ENCODE peak calls at places on chromosomes 4 and X, in nine cellular contexts. One of them, this sample, is unnamed.

GRCh38 chrX:20372533-20372932 is 105.8 kb upstream of the RPS6KA3 start:
- DNase-seq in lower leg skin: no peak
- DNase-seq in heart left ventricle: no peak
- DNase-seq in uterus: no peak
- DNase-seq in ovary: no peak
- DNase-seq in HCT116: no peak
- DNase-seq in A549: no peak
- DNase-seq in right lobe of liver: no peak
- DNase-seq in H1: no peak
- DNase-seq in this sample: no peak

GRCh38 chr4:162131256-162131655 is 32.5 kb downstream of the FSTL5 start:
- DNase-seq in lower leg skin: no peak
- DNase-seq in heart left ventricle: no peak
- DNase-seq in uterus: no peak
- DNase-seq in ovary: no peak
- DNase-seq in HCT116: no peak
- DNase-seq in A549: no peak
- DNase-seq in right lobe of liver: no peak
- DNase-seq in H1: no peak
- DNase-seq in this sample: no peak

GRCh38 chr4:25970241-25970675 is 56.2 kb downstream of the SMIM20 start:
- DNase-seq in lower leg skin: no peak
- DNase-seq in heart left ventricle: peak; percentile 36
- DNase-seq in uterus: no peak
- DNase-seq in ovary: no peak
- DNase-seq in HCT116: no peak
- DNase-seq in A549: no peak
- DNase-seq in right lobe of liver: no peak
- DNase-seq in H1: no peak
- DNase-seq in this sample: no peak

GRCh38 chr4:6331018-6331417 is 61.4 kb downstream of the WFS1 start:
- DNase-seq in lower leg skin: no peak
- DNase-seq in heart left ventricle: no peak
- DNase-seq in uterus: no peak
- DNase-seq in ovary: no peak
- DNase-seq in HCT116: no peak
- DNase-seq in A549: peak; percentile 31
- DNase-seq in right lobe of liver: no peak
- DNase-seq in H1: peak; percentile 65
- DNase-seq in this sample: peak; percentile 17

GRCh38 chrX:40651620-40652223 is 4.4 kb upstream of the CXorf38 start:
- DNase-seq in lower leg skin: peak; percentile 91
- DNase-seq in heart left ventricle: peak; percentile 37
- DNase-seq in uterus: peak; percentile 76
- DNase-seq in ovary: peak; percentile 67
- DNase-seq in HCT116: peak; percentile 45
- DNase-seq in A549: no peak
- DNase-seq in right lobe of liver: no peak
- DNase-seq in H1: peak; percentile 53
- DNase-seq in this sample: peak; percentile 71

GRCh38 chr4:10727140-10727880 is 42.7 kb upstream of the CLNK start:
- DNase-seq in lower leg skin: no peak
- DNase-seq in heart left ventricle: no peak
- DNase-seq in uterus: no peak
- DNase-seq in ovary: no peak
- DNase-seq in HCT116: no peak
- DNase-seq in A549: no peak
- DNase-seq in right lobe of liver: no peak
- DNase-seq in H1: no peak
- DNase-seq in this sample: no peak

GRCh38 chr4:79498282-79498681 is 90.3 kb upstream of the GK2 start:
- DNase-seq in lower leg skin: no peak
- DNase-seq in heart left ventricle: no peak
- DNase-seq in uterus: no peak
- DNase-seq in ovary: no peak
- DNase-seq in HCT116: no peak
- DNase-seq in A549: no peak
- DNase-seq in right lobe of liver: no peak
- DNase-seq in H1: no peak
- DNase-seq in this sample: no peak

GRCh38 chr4:180598281-180598680 is 1644.9 kb upstream of the TENM3 start:
- DNase-seq in lower leg skin: no peak
- DNase-seq in heart left ventricle: no peak
- DNase-seq in uterus: no peak
- DNase-seq in ovary: no peak
- DNase-seq in HCT116: no peak
- DNase-seq in A549: no peak
- DNase-seq in right lobe of liver: no peak
- DNase-seq in H1: no peak
- DNase-seq in this sample: no peak

GRCh38 chr4:46389301-46389761 is 597 bp downstream of the GABRA2 start:
- DNase-seq in lower leg skin: no peak
- DNase-seq in heart left ventricle: no peak
- DNase-seq in uterus: no peak
- DNase-seq in ovary: no peak
- DNase-seq in HCT116: no peak
- DNase-seq in A549: no peak
- DNase-seq in right lobe of liver: no peak
- DNase-seq in H1: peak; percentile 56
- DNase-seq in this sample: no peak

GRCh38 chr4:152462715-152463114 is 73.2 kb downstream of the FBXW7 start:
- DNase-seq in lower leg skin: no peak
- DNase-seq in heart left ventricle: no peak
- DNase-seq in uterus: no peak
- DNase-seq in ovary: no peak
- DNase-seq in HCT116: no peak
- DNase-seq in A549: no peak
- DNase-seq in right lobe of liver: no peak
- DNase-seq in H1: no peak
- DNase-seq in this sample: no peak

GRCh38 chr4:109079177-109079576 is 223.3 kb downstream of the COL25A1 start:
- DNase-seq in lower leg skin: no peak
- DNase-seq in heart left ventricle: no peak
- DNase-seq in uterus: no peak
- DNase-seq in ovary: no peak
- DNase-seq in HCT116: no peak
- DNase-seq in A549: no peak
- DNase-seq in right lobe of liver: no peak
- DNase-seq in H1: no peak
- DNase-seq in this sample: no peak

GRCh38 chr4:18106620-18107019 is 85.1 kb upstream of the LCORL start:
- DNase-seq in lower leg skin: no peak
- DNase-seq in heart left ventricle: no peak
- DNase-seq in uterus: no peak
- DNase-seq in ovary: no peak
- DNase-seq in HCT116: no peak
- DNase-seq in A549: no peak
- DNase-seq in right lobe of liver: no peak
- DNase-seq in H1: no peak
- DNase-seq in this sample: peak; percentile 54

GRCh38 chr4:106038908-106039307 is 143.6 kb downstream of the NPNT start:
- DNase-seq in lower leg skin: no peak
- DNase-seq in heart left ventricle: no peak
- DNase-seq in uterus: no peak
- DNase-seq in ovary: no peak
- DNase-seq in HCT116: no peak
- DNase-seq in A549: no peak
- DNase-seq in right lobe of liver: no peak
- DNase-seq in H1: no peak
- DNase-seq in this sample: no peak

GRCh38 chr4:31390849-31391248 is 670.7 kb downstream of the PCDH7 start:
- DNase-seq in lower leg skin: no peak
- DNase-seq in heart left ventricle: no peak
- DNase-seq in uterus: no peak
- DNase-seq in ovary: no peak
- DNase-seq in HCT116: no peak
- DNase-seq in A549: no peak
- DNase-seq in right lobe of liver: no peak
- DNase-seq in H1: no peak
- DNase-seq in this sample: no peak

GRCh38 chr4:111283066-111283677 is 660.3 kb upstream of the PITX2 start:
- DNase-seq in lower leg skin: peak; percentile 86
- DNase-seq in heart left ventricle: peak; percentile 24
- DNase-seq in uterus: no peak
- DNase-seq in ovary: no peak
- DNase-seq in HCT116: peak; percentile 65
- DNase-seq in A549: peak; percentile 7
- DNase-seq in right lobe of liver: peak; percentile 56
- DNase-seq in H1: peak; percentile 85
- DNase-seq in this sample: peak; percentile 39

GRCh38 chr4:167779864-167780263 is 312.5 kb upstream of the ANXA10 start:
- DNase-seq in lower leg skin: no peak
- DNase-seq in heart left ventricle: no peak
- DNase-seq in uterus: no peak
- DNase-seq in ovary: no peak
- DNase-seq in HCT116: no peak
- DNase-seq in A549: no peak
- DNase-seq in right lobe of liver: no peak
- DNase-seq in H1: no peak
- DNase-seq in this sample: no peak

GRCh38 chr4:8269535-8270417 is at the start of gene HTRA3:
- DNase-seq in lower leg skin: no peak
- DNase-seq in heart left ventricle: peak; percentile 73
- DNase-seq in uterus: peak; percentile 44
- DNase-seq in ovary: peak; percentile 79
- DNase-seq in HCT116: no peak
- DNase-seq in A549: no peak
- DNase-seq in right lobe of liver: no peak
- DNase-seq in H1: peak; percentile 73
- DNase-seq in this sample: no peak
- TF ChIP-seq POLR2A in lower leg skin: no peak
- TF ChIP-seq POLR2A in heart left ventricle: peak; percentile 96
- TF ChIP-seq POLR2A in uterus: peak; percentile 72
- TF ChIP-seq POLR2A in ovary: peak; percentile 81
- TF ChIP-seq POLR2A in HCT116: no peak
- TF ChIP-seq POLR2A in A549: peak; percentile 45
- TF ChIP-seq POLR2A in right lobe of liver: peak; percentile 59
- TF ChIP-seq POLR2A in H1: peak; percentile 58
- TF ChIP-seq POLR2A in this sample: no peak

GRCh38 chrX:46626566-46626965 is 53.0 kb downstream of the CHST7 start:
- DNase-seq in lower leg skin: no peak
- DNase-seq in heart left ventricle: no peak
- DNase-seq in uterus: no peak
- DNase-seq in ovary: no peak
- DNase-seq in HCT116: no peak
- DNase-seq in A549: no peak
- DNase-seq in right lobe of liver: no peak
- DNase-seq in H1: no peak
- DNase-seq in this sample: no peak

GRCh38 chrX:46627044-46627443 is 53.5 kb downstream of the CHST7 start:
- DNase-seq in lower leg skin: no peak
- DNase-seq in heart left ventricle: no peak
- DNase-seq in uterus: no peak
- DNase-seq in ovary: no peak
- DNase-seq in HCT116: no peak
- DNase-seq in A549: no peak
- DNase-seq in right lobe of liver: no peak
- DNase-seq in H1: no peak
- DNase-seq in this sample: no peak

GRCh38 chrX:46627700-46628405 is 54.3 kb downstream of the CHST7 start:
- DNase-seq in lower leg skin: peak; percentile 90
- DNase-seq in heart left ventricle: no peak
- DNase-seq in uterus: no peak
- DNase-seq in ovary: peak; percentile 56
- DNase-seq in HCT116: no peak
- DNase-seq in A549: no peak
- DNase-seq in right lobe of liver: no peak
- DNase-seq in H1: no peak
- DNase-seq in this sample: no peak

GRCh38 chrX:46630141-46630540 is 56.6 kb downstream of the CHST7 start:
- DNase-seq in lower leg skin: no peak
- DNase-seq in heart left ventricle: no peak
- DNase-seq in uterus: no peak
- DNase-seq in ovary: no peak
- DNase-seq in HCT116: no peak
- DNase-seq in A549: no peak
- DNase-seq in right lobe of liver: no peak
- DNase-seq in H1: no peak
- DNase-seq in this sample: no peak

GRCh38 chrX:46628406-46629371 is 55.1 kb downstream of the CHST7 start:
- DNase-seq in lower leg skin: peak; percentile 91
- DNase-seq in heart left ventricle: peak; percentile 19
- DNase-seq in uterus: peak; percentile 47
- DNase-seq in ovary: peak; percentile 45
- DNase-seq in HCT116: no peak
- DNase-seq in A549: no peak
- DNase-seq in right lobe of liver: no peak
- DNase-seq in H1: no peak
- DNase-seq in this sample: no peak
- TF ChIP-seq POLR2A in lower leg skin: no peak
- TF ChIP-seq POLR2A in heart left ventricle: no peak
- TF ChIP-seq POLR2A in uterus: no peak
- TF ChIP-seq POLR2A in ovary: no peak
- TF ChIP-seq POLR2A in HCT116: no peak
- TF ChIP-seq POLR2A in A549: no peak
- TF ChIP-seq POLR2A in right lobe of liver: no peak
- TF ChIP-seq POLR2A in H1: no peak
- TF ChIP-seq POLR2A in this sample: no peak

GRCh38 chr4:87422104-87423052 is at the start of gene NUDT9:
- DNase-seq in lower leg skin: peak; percentile 99
- DNase-seq in heart left ventricle: peak; percentile 95
- DNase-seq in uterus: peak; percentile 97
- DNase-seq in ovary: peak; percentile 95
- DNase-seq in HCT116: peak; percentile 94
- DNase-seq in A549: peak; percentile 81
- DNase-seq in right lobe of liver: peak; percentile 97
- DNase-seq in H1: peak; percentile 93
- DNase-seq in this sample: peak; percentile 94
- TF ChIP-seq POLR2A in lower leg skin: no peak
- TF ChIP-seq POLR2A in heart left ventricle: peak; percentile 69
- TF ChIP-seq POLR2A in uterus: peak; percentile 69
- TF ChIP-seq POLR2A in ovary: peak; percentile 94
- TF ChIP-seq POLR2A in HCT116: peak; percentile 62
- TF ChIP-seq POLR2A in A549: peak; percentile 52
- TF ChIP-seq POLR2A in right lobe of liver: peak; percentile 80
- TF ChIP-seq POLR2A in H1: peak; percentile 92
- TF ChIP-seq POLR2A in this sample: peak; percentile 85

GRCh38 chrX:16770970-16771482 is 15.2 kb upstream of the TXLNG start:
- DNase-seq in lower leg skin: no peak
- DNase-seq in heart left ventricle: no peak
- DNase-seq in uterus: no peak
- DNase-seq in ovary: no peak
- DNase-seq in HCT116: no peak
- DNase-seq in A549: no peak
- DNase-seq in right lobe of liver: no peak
- DNase-seq in H1: no peak
- DNase-seq in this sample: no peak

GRCh38 chrX:16772460-16772859 is 13.8 kb upstream of the TXLNG start:
- DNase-seq in lower leg skin: no peak
- DNase-seq in heart left ventricle: no peak
- DNase-seq in uterus: no peak
- DNase-seq in ovary: no peak
- DNase-seq in HCT116: peak; percentile 33
- DNase-seq in A549: no peak
- DNase-seq in right lobe of liver: no peak
- DNase-seq in H1: peak; percentile 51
- DNase-seq in this sample: no peak

GRCh38 chrX:16774746-16775145 is 11.5 kb upstream of the TXLNG start:
- DNase-seq in lower leg skin: peak; percentile 3
- DNase-seq in heart left ventricle: no peak
- DNase-seq in uterus: no peak
- DNase-seq in ovary: no peak
- DNase-seq in HCT116: no peak
- DNase-seq in A549: no peak
- DNase-seq in right lobe of liver: no peak
- DNase-seq in H1: no peak
- DNase-seq in this sample: no peak

GRCh38 chrX:16771483-16772398 is 14.5 kb upstream of the TXLNG start:
- DNase-seq in lower leg skin: no peak
- DNase-seq in heart left ventricle: no peak
- DNase-seq in uterus: no peak
- DNase-seq in ovary: no peak
- DNase-seq in HCT116: peak; percentile 81
- DNase-seq in A549: peak; percentile 50
- DNase-seq in right lobe of liver: no peak
- DNase-seq in H1: peak; percentile 44
- DNase-seq in this sample: peak; percentile 51
- TF ChIP-seq POLR2A in lower leg skin: no peak
- TF ChIP-seq POLR2A in heart left ventricle: no peak
- TF ChIP-seq POLR2A in uterus: no peak
- TF ChIP-seq POLR2A in ovary: no peak
- TF ChIP-seq POLR2A in HCT116: peak; percentile 100
- TF ChIP-seq POLR2A in A549: peak; percentile 77
- TF ChIP-seq POLR2A in right lobe of liver: no peak
- TF ChIP-seq POLR2A in H1: no peak
- TF ChIP-seq POLR2A in this sample: peak; percentile 87

This sample was measured in erythroblast.